ENCODE peak calls at places on chromosome 4, in four cellular contexts. Y is cardiac fibroblast; J is HFF-Myc; E is CD4-positive, CD25-positive, alpha-beta regulatory T cell. I is an unnamed sample.

GRCh38 chr4:158895797-158896442 is 127.1 kb downstream of the FNIP2 start:
- DNase-seq in J (no peak), E (no peak), Y (peak), I (no peak)

GRCh38 chr4:9703391-9703790 is 78.0 kb upstream of the DRD5 start:
- DNase-seq in Y (peak), J (no peak), E (peak), I (no peak)

GRCh38 chr4:85659626-85660213 is 184.8 kb downstream of the ARHGAP24 start:
- DNase-seq in E (no peak), Y (no peak), J (no peak), I (no peak)

GRCh38 chr4:18020145-18020670 is 1.3 kb downstream of the LCORL start:
- DNase-seq in Y (peak), E (no peak), J (no peak), I (no peak)

GRCh38 chr4:17103231-17103630 is 204.8 kb upstream of the LDB2 start:
- DNase-seq in E (no peak), J (no peak), Y (peak), I (no peak)

GRCh38 chr4:14874990-14875389 is 127.3 kb upstream of the CPEB2 start:
- DNase-seq in J (no peak), Y (no peak), E (no peak), I (no peak)

GRCh38 chr4:16626945-16627344 is 271.5 kb downstream of the LDB2 start:
- DNase-seq in J (peak), Y (peak), E (no peak), I (no peak)

GRCh38 chr4:68218044-68218443 is 27.4 kb downstream of the TMPRSS11B start:
- DNase-seq in Y (peak), J (no peak), E (no peak), I (no peak)

GRCh38 chr4:138049350-138049749 is 192.8 kb downstream of the SLC7A11 start:
- DNase-seq in Y (no peak), J (no peak), E (no peak), I (no peak)

GRCh38 chr4:163395758-163396157 is 52.1 kb downstream of the NPY5R start:
- DNase-seq in E (no peak), Y (peak), J (no peak), I (no peak)

GRCh38 chr4:104901438-104901837 is 245.2 kb upstream of the TET2 start:
- DNase-seq in E (no peak), J (no peak), Y (no peak), I (no peak)

GRCh38 chr4:2535386-2536192 is 858 bp upstream of the FAM193A start:
- DNase-seq in Y (peak), E (peak), J (no peak), I (no peak)

GRCh38 chr4:100147198-100147597 is 43.1 kb downstream of the DDIT4L start:
- DNase-seq in Y (no peak), E (no peak), J (no peak), I (no peak)

GRCh38 chr4:1953335-1953734 is 55.4 kb downstream of the NELFA start:
- DNase-seq in Y (no peak), J (no peak), E (no peak), I (no peak)

GRCh38 chr4:38898245-38898644 is 30.6 kb downstream of the FAM114A1 start:
- DNase-seq in Y (no peak), E (no peak), J (no peak), I (no peak)

GRCh38 chr4:22500831-22501714 is 14.8 kb downstream of the ADGRA3 start:
- DNase-seq in Y (peak), J (no peak), E (no peak), I (no peak)

GRCh38 chr4:25792200-25792791 is 70.5 kb downstream of the SEL1L3 start:
- DNase-seq in Y (peak), J (no peak), E (no peak), I (no peak)

GRCh38 chr4:102288497-102288896 is 56.8 kb downstream of the SLC39A8 start:
- DNase-seq in E (no peak), Y (no peak), J (no peak), I (no peak)

GRCh38 chr4:37762294-37763163 is 64.0 kb upstream of the PGM2 start:
- DNase-seq in Y (peak), J (no peak), E (no peak), I (no peak)

GRCh38 chr4:112355662-112356061 is 58.5 kb downstream of the ALPK1 start:
- DNase-seq in E (no peak), J (no peak), Y (no peak), I (no peak)

GRCh38 chr4:141711211-141711610 is 74.8 kb downstream of the IL15 start:
- DNase-seq in Y (peak), E (no peak), J (no peak), I (no peak)

GRCh38 chr4:25343671-25344070 is 31.1 kb downstream of the ZCCHC4 start:
- DNase-seq in J (no peak), E (no peak), Y (peak), I (no peak)

DNA sequence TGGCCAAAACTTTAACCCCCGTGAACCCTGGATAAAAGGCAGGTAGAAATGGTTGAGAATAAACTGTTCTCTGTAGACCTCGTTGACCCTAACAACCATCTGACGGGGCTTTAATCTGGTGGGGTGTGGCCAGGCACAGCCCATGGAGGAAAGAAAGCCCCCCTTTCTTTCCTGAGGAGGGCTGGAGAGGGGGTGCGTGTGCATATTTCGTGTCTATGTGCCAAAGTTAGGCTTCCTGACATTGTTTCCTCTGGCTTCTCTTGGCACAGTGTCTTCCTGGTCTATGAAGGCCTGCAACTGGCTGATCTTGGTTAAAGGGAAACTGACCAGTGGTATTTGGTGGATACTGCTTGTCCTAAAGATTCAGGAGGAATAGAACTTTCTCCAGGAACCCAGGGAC is 97.1 kb downstream of the MGST2 start:
- DNase-seq in Y (peak), E (no peak), J (no peak), I (no peak)
- H3K4me3 ChIP-seq in Y (no peak), E (no peak), J (no peak), I (no peak)

DNA sequence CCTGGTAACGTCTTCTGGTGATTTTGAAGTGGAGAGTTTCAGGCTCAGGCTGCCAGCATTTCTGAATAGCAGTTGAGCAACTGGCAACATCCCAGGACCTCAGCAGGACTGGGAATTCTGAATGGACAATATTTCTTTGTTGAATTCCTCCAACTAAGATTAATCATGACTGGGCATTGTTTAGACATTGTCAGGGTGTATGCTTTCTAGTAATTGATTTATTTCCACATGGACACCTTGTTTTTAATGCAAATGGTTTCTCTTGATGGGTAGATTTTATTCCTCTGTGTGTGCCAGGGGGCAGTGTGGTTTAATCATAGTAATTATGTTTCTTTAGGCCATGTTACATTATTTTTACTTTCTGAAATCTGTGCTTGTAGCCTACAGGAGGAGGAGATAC is 1004.7 kb upstream of the LCORL start:
- DNase-seq in E (no peak), Y (no peak), J (no peak), I (no peak)
- H3K4me3 ChIP-seq in E (no peak), Y (no peak), J (no peak), I (no peak)

DNA sequence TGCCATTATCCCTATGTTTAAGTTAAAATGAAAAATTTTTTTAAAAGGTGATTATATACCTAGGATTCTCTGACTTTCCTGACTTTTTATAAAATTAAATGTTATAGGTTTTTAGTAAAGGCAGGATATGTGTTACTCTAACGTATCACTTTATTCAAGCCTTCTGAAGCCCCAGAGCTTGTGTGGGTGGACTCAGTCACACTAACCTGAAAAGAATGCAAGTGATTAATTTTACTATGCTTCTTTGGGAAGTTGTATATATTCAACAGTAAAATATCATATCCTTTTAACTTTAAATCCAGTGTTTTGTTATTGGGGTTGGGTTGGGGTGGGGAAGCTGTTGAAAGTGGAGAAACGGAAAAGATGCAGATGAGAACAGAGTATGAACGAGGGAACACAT is 22.8 kb downstream of the PDLIM3 start:
- DNase-seq in Y (peak), J (no peak), E (no peak), I (no peak)
- H3K4me3 ChIP-seq in Y (no peak), J (no peak), E (no peak), I (no peak)

GRCh38 chr4:185811509-185812364 is at the start of gene SORBS2:
- DNase-seq in E (no peak), J (no peak), Y (peak), I (no peak)
- H3K4me3 ChIP-seq in E (no peak), J (no peak), Y (peak), I (peak)

DNA sequence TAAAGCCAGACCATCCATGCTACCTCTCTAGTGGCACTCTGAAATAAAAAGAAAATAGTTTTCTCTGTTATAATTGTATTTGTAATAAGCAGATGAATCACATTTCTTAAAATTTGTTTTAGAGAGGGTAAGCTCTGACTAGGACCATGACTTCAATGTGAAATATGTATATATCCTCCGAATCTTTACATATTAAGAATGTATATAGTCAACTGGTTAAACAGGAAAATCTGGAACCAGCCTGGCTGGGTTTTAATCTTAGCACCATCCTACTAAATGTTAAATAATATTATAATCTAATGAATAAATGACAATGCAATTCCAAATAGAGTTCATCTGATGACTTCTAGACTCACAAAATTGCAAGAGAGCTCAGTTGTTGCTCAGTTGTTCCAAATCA is 1.5 kb downstream of the FGB start:
- DNase-seq in J (no peak), E (no peak), Y (no peak), I (no peak)
- H3K4me3 ChIP-seq in J (no peak), E (no peak), Y (no peak), I (no peak)

GRCh38 chr4:110533590-110533910 is 57.6 kb downstream of the ENPEP start:
- DNase-seq in J (no peak), Y (no peak), E (no peak), I (no peak)
- H3K4me3 ChIP-seq in J (no peak), Y (no peak), E (no peak), I (peak)

DNA sequence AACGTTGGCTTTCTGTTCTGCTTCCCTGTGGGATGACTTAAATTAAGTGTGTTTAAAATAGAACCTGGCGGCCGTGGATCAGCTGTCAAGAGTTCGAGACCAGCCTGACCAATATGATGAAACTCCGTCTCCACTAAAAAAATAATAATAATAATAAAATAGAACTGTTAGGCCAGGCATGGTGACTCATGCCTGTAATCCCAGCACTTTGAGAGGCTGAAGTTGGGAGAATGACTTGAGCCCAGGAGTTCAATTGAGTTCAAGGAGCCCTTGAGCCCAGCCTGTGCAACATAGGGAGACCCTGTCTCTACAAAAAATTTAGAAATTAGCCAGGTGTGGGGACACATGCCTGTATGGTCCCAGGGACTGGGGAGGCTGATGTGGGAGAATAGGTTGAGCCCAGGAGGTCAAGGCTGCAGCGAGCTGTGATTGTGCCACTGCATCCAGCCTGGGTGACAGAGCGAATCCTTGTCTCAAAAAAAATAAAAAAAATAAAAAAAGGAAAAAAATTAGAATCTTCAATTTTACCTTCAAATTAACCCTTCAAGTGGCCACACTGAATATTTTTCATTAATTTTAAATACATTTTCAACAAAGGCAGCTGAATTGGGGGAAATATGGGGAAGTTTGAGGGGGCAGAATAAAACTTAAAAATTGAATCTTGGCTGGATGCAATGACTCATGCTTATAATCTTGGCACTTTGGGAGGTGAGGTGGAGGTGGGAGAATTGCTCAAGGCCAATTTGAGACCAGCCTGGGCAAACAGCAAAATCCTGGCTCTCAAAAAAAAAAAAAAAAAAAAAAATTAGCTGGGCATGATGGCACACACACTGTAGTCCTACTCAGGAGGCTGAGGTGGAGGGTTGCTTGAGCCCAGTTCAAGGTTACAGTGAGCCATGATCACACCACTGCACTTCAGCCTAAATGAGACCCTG is 31.8 kb upstream of the HSD17B13 start:
- DNase-seq in Y (peak), E (no peak), J (no peak), I (no peak)
- H3K4me3 ChIP-seq in Y (no peak), E (no peak), J (no peak), I (no peak)

DNA sequence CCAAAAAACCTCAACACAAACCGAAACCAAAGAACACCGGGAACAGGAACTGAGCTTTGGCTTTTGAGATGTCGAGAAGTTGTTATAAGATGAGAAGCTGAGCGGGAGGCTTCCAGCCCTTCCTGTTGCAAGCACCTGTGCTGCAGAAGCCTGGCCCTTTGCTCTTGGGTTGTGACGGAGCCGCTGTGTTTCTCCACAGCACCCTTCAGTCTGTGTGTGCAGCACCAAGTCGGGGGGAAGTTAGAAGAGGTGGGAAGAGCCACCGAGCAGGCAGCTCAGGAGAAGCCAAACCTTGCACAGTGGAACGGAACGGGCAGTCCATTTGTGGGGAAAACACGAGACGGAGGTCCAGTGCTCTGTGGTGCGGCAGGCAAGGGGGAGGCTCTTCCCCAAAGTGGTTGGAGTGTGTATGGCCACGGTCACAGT is 123.5 kb downstream of the STOX2 start:
- DNase-seq in E (no peak), J (no peak), Y (no peak), I (no peak)
- H3K4me3 ChIP-seq in E (peak), J (no peak), Y (no peak), I (peak)

GRCh38 chr4:174580597-174580996 is 58.3 kb upstream of the HPGD start:
- DNase-seq in E (no peak), J (no peak), Y (no peak), I (no peak)
- H3K4me3 ChIP-seq in E (no peak), J (no peak), Y (no peak), I (no peak)

GRCh38 chr4:143286058-143286457 is 50.6 kb upstream of the GAB1 start:
- DNase-seq in E (no peak), Y (no peak), J (no peak), I (no peak)

GRCh38 chr4:143291334-143291733 is 45.3 kb upstream of the GAB1 start:
- DNase-seq in J (no peak), Y (no peak), E (no peak), I (no peak)

GRCh38 chr4:143289370-143289769 is 47.3 kb upstream of the GAB1 start:
- DNase-seq in Y (no peak), E (no peak), J (no peak), I (no peak)

GRCh38 chr4:143287571-143287923 is 49.1 kb upstream of the GAB1 start:
- DNase-seq in Y (no peak), J (no peak), E (no peak), I (no peak)

GRCh38 chr4:143286733-143287570 is 49.7 kb upstream of the GAB1 start:
- DNase-seq in J (no peak), Y (peak), E (no peak), I (no peak)
- H3K4me3 ChIP-seq in J (no peak), Y (no peak), E (no peak), I (no peak)